ENCODE peak calls at places on chromosomes 2 and 18, in four cellular contexts. Z is GM12878, M is H1, F is K562. J is an unnamed sample.

GRCh38 chr2:212912445-212913103 is 238.8 kb downstream of the IKZF2 start:
- DNase-seq in Z (no peak), M (no peak), F (no peak), J (peak; percentile 75)

GRCh38 chr2:72148391-72148974 is 821 bp upstream of the CYP26B1 start:
- DNase-seq in Z (no peak), F (peak; percentile 47), M (peak; percentile 60), J (no peak)

GRCh38 chr2:18413794-18414396 is 146.6 kb downstream of the RDH14 start:
- DNase-seq in Z (no peak), F (no peak), M (no peak), J (peak; percentile 89)

GRCh38 chr2:236943068-236943467 is 142.6 kb upstream of the COPS8 start:
- DNase-seq in F (no peak), Z (no peak), M (peak; percentile 10), J (no peak)

GRCh38 chr2:20667531-20668401 is 822 bp downstream of the GDF7 start:
- DNase-seq in F (no peak), M (peak; percentile 64), Z (no peak), J (no peak)

GRCh38 chr2:9548506-9548905 is 7.1 kb downstream of the ADAM17 start:
- DNase-seq in M (no peak), F (no peak), Z (no peak), J (peak; percentile 69)

GRCh38 chr2:189661957-189662321 is 680 bp downstream of the ASNSD1 start:
- DNase-seq in Z (no peak), F (no peak), M (no peak), J (no peak)

GRCh38 chr2:46163804-46164569 is 133.2 kb upstream of the EPAS1 start:
- DNase-seq in M (no peak), F (no peak), Z (no peak), J (peak; percentile 33)

GRCh38 chr2:212170382-212170781 is 368.2 kb downstream of the ERBB4 start:
- DNase-seq in M (no peak), F (no peak), Z (no peak), J (no peak)

GRCh38 chr2:7014201-7014640 is 97.0 kb downstream of the RNF144A start:
- DNase-seq in M (no peak), F (peak; percentile 30), Z (no peak), J (no peak)

GRCh38 chr2:168278424-168278888 is 31.1 kb upstream of the STK39 start:
- DNase-seq in M (no peak), F (no peak), Z (no peak), J (peak; percentile 31)

GRCh38 chr2:8412082-8412481 is 269.8 kb upstream of the ID2 start:
- DNase-seq in F (no peak), M (no peak), Z (no peak), J (no peak)

GRCh38 chr18:63586431-63586830 is 712 bp upstream of the SERPINB13 start:
- DNase-seq in M (no peak), F (no peak), Z (no peak), J (no peak)

GRCh38 chr2:234550511-234551107 is 53.7 kb upstream of the ARL4C start:
- DNase-seq in Z (peak; percentile 13), M (peak; percentile 69), F (peak; percentile 66), J (peak; percentile 86)

GRCh38 chr2:18117592-18117991 is 239.1 kb downstream of the KCNS3 start:
- DNase-seq in M (peak; percentile 56), F (no peak), Z (no peak), J (peak; percentile 41)

GRCh38 chr2:151632993-151633592 is 101.2 kb downstream of the NEB start:
- DNase-seq in M (no peak), Z (no peak), F (no peak), J (peak; percentile 22)

GRCh38 chr2:48790407-48791170 is 35.1 kb upstream of the LHCGR start:
- DNase-seq in Z (no peak), M (no peak), F (no peak), J (no peak)

GRCh38 chr2:17543848-17544645 is 3.6 kb downstream of the VSNL1 start:
- DNase-seq in F (no peak), Z (no peak), M (no peak), J (peak; percentile 31)

GRCh38 chr2:62501794-62502500 is 4.0 kb downstream of the TMEM17 start:
- DNase-seq in M (no peak), F (no peak), Z (no peak), J (peak; percentile 87)

GRCh38 chr2:26279886-26280285 is 35.1 kb downstream of the HADHB start:
- DNase-seq in Z (no peak), M (no peak), F (no peak), J (no peak)

GRCh38 chr2:190571666-190572065 is 37.1 kb upstream of the NEMP2 start:
- DNase-seq in Z (no peak), M (no peak), F (no peak), J (no peak)

GRCh38 chr2:234674781-234675201 is 177.9 kb upstream of the ARL4C start:
- DNase-seq in M (no peak), F (no peak), Z (no peak), J (peak; percentile 81)

GRCh38 chr2:29123584-29124349 is 8.6 kb downstream of the CLIP4 start:
- DNase-seq in F (no peak), M (no peak), Z (no peak), J (peak; percentile 91)

GRCh38 chr2:86625096-86625495 is 1.4 kb upstream of the RNF103 start:
- DNase-seq in M (no peak), F (no peak), Z (no peak), J (no peak)

GRCh38 chr2:86622878-86623548 is 652 bp downstream of the RNF103 start:
- DNase-seq in F (peak; percentile 76), Z (no peak), M (peak; percentile 66), J (no peak)

GRCh38 chr2:86621290-86621943 is 2.2 kb downstream of the RNF103 start:
- DNase-seq in Z (no peak), F (no peak), M (no peak), J (peak; percentile 15)

GRCh38 chr2:86623549-86624547 is at the start of gene RNF103:
- DNase-seq in M (peak; percentile 98), Z (peak; percentile 42), F (peak; percentile 91), J (peak; percentile 81)

DNA sequence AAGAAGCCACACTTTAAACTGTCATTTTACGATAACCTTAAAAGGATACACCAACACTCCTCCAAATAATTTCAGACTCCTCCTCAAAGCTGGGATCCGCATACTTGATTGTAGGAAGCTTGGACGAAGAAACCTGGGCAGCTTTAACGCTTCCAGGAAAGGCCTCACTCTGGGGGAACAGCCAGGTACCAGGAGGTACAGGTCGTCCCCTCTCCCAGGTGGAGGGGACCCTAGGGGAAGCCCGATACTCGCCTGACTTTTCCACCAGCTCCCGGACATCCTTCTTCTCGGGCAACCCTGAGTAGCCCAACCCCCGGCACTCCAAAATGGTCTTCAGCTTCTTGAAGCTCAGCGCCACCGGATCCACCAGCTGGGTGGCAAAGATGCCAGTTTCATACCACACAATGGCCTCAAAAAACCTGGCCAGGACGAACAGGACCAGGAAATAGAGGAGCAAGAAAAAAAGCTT is 1.2 kb downstream of the RNF103 start:
- DNase-seq in F (peak; percentile 31), Z (no peak), M (peak; percentile 51), J (peak; percentile 10)
- TF ChIP-seq CHD1 in F (no peak), Z (no peak), M (no peak), J (no peak)

GRCh38 chr18:77749189-77749588 is 499.5 kb downstream of the GALR1 start:
- DNase-seq in F (peak; percentile 26), Z (no peak), M (peak; percentile 85), J (no peak)
- TF ChIP-seq CTCF in F (peak; percentile 62), Z (peak; percentile 14), M (peak; percentile 75), J (no peak)

GRCh38 chr2:186827862-186828492 is 21.0 kb downstream of the ZSWIM2 start:
- DNase-seq in Z (no peak), F (no peak), M (no peak), J (no peak)

GRCh38 chr2:186820303-186820702 is 28.7 kb downstream of the ZSWIM2 start:
- DNase-seq in F (no peak), Z (no peak), M (no peak), J (peak; percentile 20)

GRCh38 chr2:186827426-186827825 is 21.5 kb downstream of the ZSWIM2 start:
- DNase-seq in M (no peak), Z (no peak), F (no peak), J (peak; percentile 75)

DNA sequence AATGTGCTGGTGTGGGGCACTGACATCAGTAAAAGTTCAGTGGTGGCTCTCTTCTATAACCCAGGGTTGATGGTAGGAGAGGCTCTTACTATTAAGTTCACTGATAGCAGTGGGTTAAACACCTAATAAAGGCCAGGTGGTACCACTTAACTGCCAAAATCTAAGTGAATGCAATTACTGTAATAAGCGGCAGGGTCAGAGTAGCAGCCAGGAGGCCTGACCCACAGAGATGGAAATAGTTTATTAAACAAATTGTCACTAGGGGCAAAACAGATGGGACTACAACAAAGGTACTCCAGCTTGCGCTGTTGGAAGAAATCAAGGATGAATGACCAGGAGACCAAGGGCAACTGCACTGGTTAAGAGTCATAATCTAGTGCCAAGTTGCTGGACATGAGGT is 26.6 kb downstream of the ZSWIM2 start:
- DNase-seq in F (no peak), M (no peak), Z (no peak), J (no peak)
- TF ChIP-seq CHD1 in F (no peak), M (no peak), Z (no peak), J (no peak)

GRCh38 chr18:31610841-31611240 is 19.2 kb downstream of the TTR start:
- DNase-seq in M (peak; percentile 57), F (no peak), Z (no peak), J (no peak)
- TF ChIP-seq CTCF in M (peak; percentile 51), F (peak; percentile 21), Z (peak; percentile 5), J (no peak)

J was measured in IMR-90.